ENCODE peak calls at places on chromosomes 16 and 17, in six cellular contexts. One of them, this sample, is unnamed.

GRCh38 chr16:86961133-86961720 is 356.0 kb downstream of the C16orf95 start:
- DNase-seq in heart left ventricle: peak; percentile 29
- DNase-seq in body of pancreas: no peak
- DNase-seq in stomach: no peak
- DNase-seq in tibial nerve: no peak
- DNase-seq in suprapubic skin: no peak
- DNase-seq in this sample: no peak

GRCh38 chr16:89216315-89217137 is 977 bp upstream of the ZNF778 start:
- DNase-seq in tibial nerve: peak; percentile 90
- DNase-seq in stomach: peak; percentile 82
- DNase-seq in suprapubic skin: peak; percentile 90
- DNase-seq in heart left ventricle: peak; percentile 77
- DNase-seq in body of pancreas: peak; percentile 85
- DNase-seq in this sample: peak; percentile 69

GRCh38 chr16:9270941-9271340 is 179.5 kb downstream of the HAPSTR1 start:
- DNase-seq in heart left ventricle: no peak
- DNase-seq in body of pancreas: no peak
- DNase-seq in stomach: no peak
- DNase-seq in tibial nerve: no peak
- DNase-seq in suprapubic skin: no peak
- DNase-seq in this sample: no peak

GRCh38 chr16:88376835-88377726 is 5.7 kb upstream of the ZNF469 start:
- DNase-seq in stomach: no peak
- DNase-seq in heart left ventricle: no peak
- DNase-seq in tibial nerve: no peak
- DNase-seq in body of pancreas: no peak
- DNase-seq in suprapubic skin: no peak
- DNase-seq in this sample: peak; percentile 51

GRCh38 chr16:87409153-87409552 is 17.0 kb downstream of the MAP1LC3B start:
- DNase-seq in suprapubic skin: no peak
- DNase-seq in stomach: no peak
- DNase-seq in heart left ventricle: no peak
- DNase-seq in tibial nerve: no peak
- DNase-seq in body of pancreas: no peak
- DNase-seq in this sample: no peak

GRCh38 chr16:79307214-79307613 is 293.3 kb downstream of the MAF start:
- DNase-seq in suprapubic skin: peak; percentile 65
- DNase-seq in tibial nerve: peak; percentile 55
- DNase-seq in stomach: no peak
- DNase-seq in heart left ventricle: peak; percentile 44
- DNase-seq in body of pancreas: peak; percentile 7
- DNase-seq in this sample: no peak

GRCh38 chr17:58326609-58327341 is 1.8 kb downstream of the TSPOAP1 start:
- DNase-seq in stomach: no peak
- DNase-seq in body of pancreas: no peak
- DNase-seq in tibial nerve: no peak
- DNase-seq in suprapubic skin: no peak
- DNase-seq in heart left ventricle: no peak
- DNase-seq in this sample: no peak

GRCh38 chr17:28327709-28328108 is 7.6 kb downstream of the IFT20 start:
- DNase-seq in stomach: no peak
- DNase-seq in tibial nerve: no peak
- DNase-seq in suprapubic skin: no peak
- DNase-seq in body of pancreas: no peak
- DNase-seq in heart left ventricle: no peak
- DNase-seq in this sample: no peak

GRCh38 chr17:66300956-66301355 is 1.5 kb upstream of the PRKCA start:
- DNase-seq in body of pancreas: no peak
- DNase-seq in stomach: no peak
- DNase-seq in tibial nerve: no peak
- DNase-seq in suprapubic skin: no peak
- DNase-seq in heart left ventricle: no peak
- DNase-seq in this sample: no peak

GRCh38 chr16:27286446-27286845 is 17.9 kb upstream of the NSMCE1 start:
- DNase-seq in suprapubic skin: no peak
- DNase-seq in heart left ventricle: peak; percentile 33
- DNase-seq in body of pancreas: no peak
- DNase-seq in stomach: no peak
- DNase-seq in tibial nerve: no peak
- DNase-seq in this sample: peak; percentile 71

DNA sequence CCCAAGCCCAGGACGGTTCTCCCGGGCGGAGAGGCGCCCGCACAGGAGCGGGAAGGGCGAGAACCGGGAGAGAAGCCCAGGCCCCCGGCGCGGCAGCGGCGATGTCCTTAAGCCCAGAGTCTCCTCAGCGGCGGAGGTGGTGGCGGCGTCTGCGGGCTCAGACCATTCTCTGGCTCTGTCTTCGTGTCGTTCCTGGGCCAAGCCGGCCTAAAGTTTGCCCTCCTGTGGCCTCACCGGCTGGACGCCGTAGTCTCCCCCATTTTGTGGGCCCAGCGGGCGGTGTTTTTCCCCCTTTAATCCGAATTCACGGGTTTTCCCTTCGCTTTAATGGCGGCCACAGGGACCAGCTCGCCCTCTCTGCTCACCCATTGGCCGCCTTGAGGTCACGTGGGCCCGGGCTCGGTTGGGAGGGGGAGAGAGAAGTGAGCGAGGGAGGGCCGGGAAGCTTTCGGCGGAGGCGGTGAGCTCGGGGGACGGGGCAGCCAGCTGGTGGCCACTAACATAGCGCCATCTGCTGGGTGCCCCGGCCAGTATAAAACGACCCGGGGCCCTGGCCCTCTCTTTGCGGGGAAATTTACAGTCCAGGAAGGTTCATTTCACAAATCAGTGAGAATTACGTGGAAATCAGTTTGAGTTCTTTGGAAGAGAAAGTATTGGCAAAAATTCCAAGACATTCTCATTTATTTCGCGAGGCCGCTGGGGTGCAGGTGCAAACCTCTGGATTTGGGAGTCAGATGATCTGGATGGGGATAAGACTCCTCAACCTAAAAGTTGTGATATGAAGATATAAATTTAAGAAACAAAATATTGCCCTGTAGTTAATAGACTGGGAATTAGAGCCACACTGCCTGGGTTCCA is 762 bp upstream of the MED13 start:
- DNase-seq in tibial nerve: peak; percentile 99
- DNase-seq in stomach: peak; percentile 99
- DNase-seq in suprapubic skin: peak; percentile 100
- DNase-seq in body of pancreas: peak; percentile 98
- DNase-seq in heart left ventricle: peak; percentile 99
- DNase-seq in this sample: peak; percentile 100
- TF ChIP-seq POLR2A in tibial nerve: peak; percentile 56
- TF ChIP-seq POLR2A in stomach: no peak
- TF ChIP-seq POLR2A in suprapubic skin: peak; percentile 78
- TF ChIP-seq POLR2A in body of pancreas: peak; percentile 85
- TF ChIP-seq POLR2A in heart left ventricle: peak; percentile 80
- TF ChIP-seq POLR2A in this sample: peak; percentile 71

DNA sequence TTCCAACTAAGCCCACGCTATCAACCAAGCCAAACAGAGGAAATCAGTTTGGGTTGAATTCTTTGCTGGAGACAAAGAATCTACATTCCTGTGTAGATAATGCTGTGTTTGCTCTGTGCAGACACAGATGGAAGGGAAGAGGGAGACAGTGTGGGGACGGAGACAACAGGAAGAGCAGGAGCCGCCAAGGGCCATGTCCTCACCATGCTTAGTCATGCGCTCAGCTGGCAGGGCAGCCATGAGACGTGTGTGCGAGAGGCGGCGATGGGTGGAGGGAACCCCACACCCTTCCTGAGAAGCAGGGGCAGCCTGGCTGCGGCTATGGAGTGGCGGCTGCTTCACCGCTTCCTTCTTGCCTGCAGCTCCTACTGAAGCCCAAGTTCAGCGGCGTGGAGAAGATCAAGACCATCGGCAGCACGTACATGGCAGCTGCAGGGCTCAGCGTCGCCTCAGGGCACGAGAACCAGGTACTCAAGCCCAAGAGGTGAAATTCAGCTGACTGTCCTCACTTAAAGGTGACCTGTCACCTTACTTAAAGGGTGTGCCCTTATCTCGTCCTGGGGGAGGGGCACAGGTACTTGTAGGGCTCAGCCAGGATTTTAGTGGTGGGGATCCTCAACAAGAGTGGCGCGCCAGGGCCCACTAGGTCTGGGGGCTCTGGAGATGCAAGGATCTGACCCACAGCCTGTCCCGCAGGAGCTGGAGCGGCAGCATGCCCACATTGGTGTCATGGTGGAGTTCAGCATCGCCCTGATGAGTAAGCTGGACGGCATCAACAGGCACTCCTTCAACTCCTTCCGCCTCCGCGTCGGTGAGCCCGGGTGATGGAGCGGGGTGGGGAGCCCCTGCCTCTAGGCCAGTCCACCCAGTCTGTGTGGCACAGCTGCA is 47.5 kb downstream of the ADCY7 start:
- DNase-seq in heart left ventricle: peak; percentile 60
- DNase-seq in suprapubic skin: peak; percentile 87
- DNase-seq in body of pancreas: peak; percentile 18
- DNase-seq in stomach: peak; percentile 25
- DNase-seq in tibial nerve: peak; percentile 50
- DNase-seq in this sample: no peak
- TF ChIP-seq POLR2A in heart left ventricle: no peak
- TF ChIP-seq POLR2A in suprapubic skin: no peak
- TF ChIP-seq POLR2A in body of pancreas: no peak
- TF ChIP-seq POLR2A in stomach: no peak
- TF ChIP-seq POLR2A in tibial nerve: no peak
- TF ChIP-seq POLR2A in this sample: no peak

GRCh38 chr17:18970582-18971480 is 18.9 kb downstream of the SLC5A10 start:
- DNase-seq in suprapubic skin: no peak
- DNase-seq in body of pancreas: no peak
- DNase-seq in tibial nerve: no peak
- DNase-seq in heart left ventricle: no peak
- DNase-seq in stomach: no peak
- DNase-seq in this sample: no peak
- TF ChIP-seq POLR2A in suprapubic skin: no peak
- TF ChIP-seq POLR2A in body of pancreas: no peak
- TF ChIP-seq POLR2A in tibial nerve: no peak
- TF ChIP-seq POLR2A in heart left ventricle: no peak
- TF ChIP-seq POLR2A in stomach: no peak
- TF ChIP-seq POLR2A in this sample: no peak

GRCh38 chr16:2473999-2474876 is 689 bp upstream of the TBC1D24 start:
- DNase-seq in heart left ventricle: peak; percentile 45
- DNase-seq in suprapubic skin: peak; percentile 58
- DNase-seq in tibial nerve: no peak
- DNase-seq in stomach: peak; percentile 60
- DNase-seq in body of pancreas: peak; percentile 71
- DNase-seq in this sample: peak; percentile 81
- TF ChIP-seq POLR2A in heart left ventricle: no peak
- TF ChIP-seq POLR2A in suprapubic skin: no peak
- TF ChIP-seq POLR2A in tibial nerve: no peak
- TF ChIP-seq POLR2A in stomach: no peak
- TF ChIP-seq POLR2A in body of pancreas: no peak
- TF ChIP-seq POLR2A in this sample: peak; percentile 40

GRCh38 chr17:40122466-40122943 is 734 bp downstream of the MSL1 start:
- DNase-seq in heart left ventricle: peak; percentile 57
- DNase-seq in tibial nerve: no peak
- DNase-seq in stomach: no peak
- DNase-seq in body of pancreas: peak; percentile 71
- DNase-seq in suprapubic skin: no peak
- DNase-seq in this sample: no peak

GRCh38 chr17:40123811-40124114 is 2.0 kb downstream of the MSL1 start:
- DNase-seq in suprapubic skin: no peak
- DNase-seq in body of pancreas: no peak
- DNase-seq in tibial nerve: no peak
- DNase-seq in stomach: no peak
- DNase-seq in heart left ventricle: no peak
- DNase-seq in this sample: no peak

GRCh38 chr17:40122944-40123810 is 1.4 kb downstream of the MSL1 start:
- DNase-seq in heart left ventricle: peak; percentile 54
- DNase-seq in tibial nerve: peak; percentile 26
- DNase-seq in stomach: no peak
- DNase-seq in body of pancreas: peak; percentile 56
- DNase-seq in suprapubic skin: no peak
- DNase-seq in this sample: no peak

GRCh38 chr17:40121886-40122465 is at the start of gene MSL1:
- DNase-seq in tibial nerve: peak; percentile 85
- DNase-seq in body of pancreas: peak; percentile 89
- DNase-seq in stomach: peak; percentile 90
- DNase-seq in heart left ventricle: peak; percentile 91
- DNase-seq in suprapubic skin: peak; percentile 94
- DNase-seq in this sample: peak; percentile 83

GRCh38 chr17:40121191-40121885 is 433 bp upstream of the MSL1 start:
- DNase-seq in tibial nerve: peak; percentile 23
- DNase-seq in suprapubic skin: peak; percentile 78
- DNase-seq in heart left ventricle: no peak
- DNase-seq in stomach: no peak
- DNase-seq in body of pancreas: peak; percentile 56
- DNase-seq in this sample: no peak
- TF ChIP-seq POLR2A in tibial nerve: no peak
- TF ChIP-seq POLR2A in suprapubic skin: no peak
- TF ChIP-seq POLR2A in heart left ventricle: no peak
- TF ChIP-seq POLR2A in stomach: no peak
- TF ChIP-seq POLR2A in body of pancreas: no peak
- TF ChIP-seq POLR2A in this sample: no peak

DNA sequence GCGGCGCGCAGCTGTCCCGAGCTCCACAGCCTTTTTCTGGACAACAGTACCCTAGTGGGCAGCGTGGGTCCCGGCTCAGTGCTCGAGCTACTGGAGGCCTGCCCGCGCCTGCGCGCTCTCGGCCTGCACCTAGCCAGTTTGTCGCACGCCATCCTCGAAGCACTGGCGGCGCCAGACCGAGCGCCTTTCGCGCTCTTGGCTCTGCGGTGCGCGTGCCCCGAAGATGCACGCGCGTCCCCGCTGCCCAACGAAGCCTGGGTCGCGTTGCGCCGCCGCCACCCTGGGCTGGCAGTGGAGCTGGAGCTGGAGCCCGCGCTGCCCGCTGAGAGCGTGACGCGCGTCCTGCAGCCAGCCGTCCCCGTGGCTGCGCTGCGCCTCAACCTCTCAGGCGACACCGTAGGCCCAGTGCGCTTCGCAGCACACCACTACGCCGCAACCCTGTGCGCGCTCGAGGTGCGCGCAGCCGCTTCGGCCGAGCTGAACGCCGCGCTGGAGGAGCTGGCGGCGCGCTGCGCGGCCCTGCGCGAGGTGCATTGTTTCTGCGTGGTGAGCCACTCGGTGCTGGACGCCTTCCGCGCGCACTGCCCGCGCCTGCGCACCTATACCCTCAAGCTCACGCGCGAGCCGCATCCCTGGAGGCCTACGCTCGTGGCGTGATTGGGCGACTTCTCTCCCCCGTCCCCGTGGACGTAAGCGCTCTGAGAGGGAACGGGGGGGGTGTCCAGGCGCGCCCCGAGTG is 1.2 kb upstream of the HSF4 start:
- DNase-seq in suprapubic skin: no peak
- DNase-seq in body of pancreas: peak; percentile 45
- DNase-seq in stomach: no peak
- DNase-seq in heart left ventricle: no peak
- DNase-seq in tibial nerve: peak; percentile 16
- DNase-seq in this sample: no peak
- TF ChIP-seq POLR2A in suprapubic skin: no peak
- TF ChIP-seq POLR2A in body of pancreas: peak; percentile 4
- TF ChIP-seq POLR2A in stomach: no peak
- TF ChIP-seq POLR2A in heart left ventricle: peak; percentile 31
- TF ChIP-seq POLR2A in tibial nerve: no peak
- TF ChIP-seq POLR2A in this sample: no peak